ENCODE peak calls at places on chromosomes 5 and 9, in eight cellular contexts. One of them, this sample, is unnamed.

GRCh38 chr5:107652839-107653607 is 17.7 kb downstream of the EFNA5 start:
- DNase-seq in epithelial cell of esophagus: no peak
- DNase-seq in effector memory CD4-positive, alpha-beta T cell: no peak
- DNase-seq in memory B cell: no peak
- DNase-seq in OCI-M1: no peak
- DNase-seq in choroid plexus epithelial cell: no peak
- DNase-seq in stimulated activated naive B cell treated with anti-CD40 and anti-IgM and Interleukin-4, amounts not matched to agents 10 μg/mL and 1 μg/mL and 100 μg/mL, for 72 hours: no peak
- DNase-seq in germinal center: no peak
- DNase-seq in this sample: no peak

GRCh38 chr9:5626727-5627634 is 1.9 kb upstream of the RIC1 start:
- DNase-seq in effector memory CD4-positive, alpha-beta T cell: peak; percentile 14
- DNase-seq in germinal center: peak; percentile 80
- DNase-seq in memory B cell: peak; percentile 36
- DNase-seq in epithelial cell of esophagus: peak; percentile 74
- DNase-seq in choroid plexus epithelial cell: peak; percentile 86
- DNase-seq in stimulated activated naive B cell treated with anti-CD40 and anti-IgM and Interleukin-4, amounts not matched to agents 10 μg/mL and 1 μg/mL and 100 μg/mL, for 72 hours: peak; percentile 36
- DNase-seq in OCI-M1: peak; percentile 100
- DNase-seq in this sample: peak; percentile 12

GRCh38 chr5:135535420-135535819 is 344 bp downstream of the NEUROG1 start:
- DNase-seq in germinal center: no peak
- DNase-seq in choroid plexus epithelial cell: peak; percentile 3
- DNase-seq in epithelial cell of esophagus: peak; percentile 19
- DNase-seq in stimulated activated naive B cell treated with anti-CD40 and anti-IgM and Interleukin-4, amounts not matched to agents 10 μg/mL and 1 μg/mL and 100 μg/mL, for 72 hours: no peak
- DNase-seq in memory B cell: no peak
- DNase-seq in effector memory CD4-positive, alpha-beta T cell: no peak
- DNase-seq in OCI-M1: no peak
- DNase-seq in this sample: no peak

GRCh38 chr5:139369181-139369580 is 13.9 kb downstream of the SLC23A1 start:
- DNase-seq in memory B cell: no peak
- DNase-seq in effector memory CD4-positive, alpha-beta T cell: no peak
- DNase-seq in germinal center: no peak
- DNase-seq in stimulated activated naive B cell treated with anti-CD40 and anti-IgM and Interleukin-4, amounts not matched to agents 10 μg/mL and 1 μg/mL and 100 μg/mL, for 72 hours: no peak
- DNase-seq in epithelial cell of esophagus: no peak
- DNase-seq in choroid plexus epithelial cell: peak; percentile 87
- DNase-seq in OCI-M1: no peak
- DNase-seq in this sample: no peak

GRCh38 chr5:168624850-168625357 is 45.7 kb upstream of the PANK3 start:
- DNase-seq in germinal center: no peak
- DNase-seq in choroid plexus epithelial cell: peak; percentile 25
- DNase-seq in epithelial cell of esophagus: peak; percentile 85
- DNase-seq in OCI-M1: no peak
- DNase-seq in memory B cell: no peak
- DNase-seq in stimulated activated naive B cell treated with anti-CD40 and anti-IgM and Interleukin-4, amounts not matched to agents 10 μg/mL and 1 μg/mL and 100 μg/mL, for 72 hours: no peak
- DNase-seq in effector memory CD4-positive, alpha-beta T cell: no peak
- DNase-seq in this sample: no peak

GRCh38 chr5:163377982-163378381 is 59.4 kb upstream of the CCNG1 start:
- DNase-seq in germinal center: no peak
- DNase-seq in choroid plexus epithelial cell: no peak
- DNase-seq in OCI-M1: no peak
- DNase-seq in stimulated activated naive B cell treated with anti-CD40 and anti-IgM and Interleukin-4, amounts not matched to agents 10 μg/mL and 1 μg/mL and 100 μg/mL, for 72 hours: no peak
- DNase-seq in epithelial cell of esophagus: no peak
- DNase-seq in effector memory CD4-positive, alpha-beta T cell: no peak
- DNase-seq in memory B cell: no peak
- DNase-seq in this sample: no peak

GRCh38 chr9:4228606-4229005 is 71.3 kb downstream of the GLIS3 start:
- DNase-seq in choroid plexus epithelial cell: peak; percentile 78
- DNase-seq in stimulated activated naive B cell treated with anti-CD40 and anti-IgM and Interleukin-4, amounts not matched to agents 10 μg/mL and 1 μg/mL and 100 μg/mL, for 72 hours: no peak
- DNase-seq in effector memory CD4-positive, alpha-beta T cell: no peak
- DNase-seq in germinal center: no peak
- DNase-seq in epithelial cell of esophagus: peak; percentile 46
- DNase-seq in OCI-M1: peak; percentile 95
- DNase-seq in memory B cell: no peak
- DNase-seq in this sample: no peak

GRCh38 chr5:104189031-104189430 is 626.4 kb upstream of the NUDT12 start:
- DNase-seq in OCI-M1: no peak
- DNase-seq in memory B cell: no peak
- DNase-seq in stimulated activated naive B cell treated with anti-CD40 and anti-IgM and Interleukin-4, amounts not matched to agents 10 μg/mL and 1 μg/mL and 100 μg/mL, for 72 hours: no peak
- DNase-seq in epithelial cell of esophagus: peak; percentile 61
- DNase-seq in germinal center: no peak
- DNase-seq in choroid plexus epithelial cell: peak; percentile 93
- DNase-seq in effector memory CD4-positive, alpha-beta T cell: no peak
- DNase-seq in this sample: no peak

This sample was measured in activated T-cell treated with anti-CD3 and anti-CD28 coated beads for 1 hour.